ENCODE peak calls at places on chromosomes 11 and 22, in eight cellular contexts. W is IMR-90, R is GM12891, C is right lobe of liver, G is spleen, V is breast epithelium, U is adrenal gland, X is stomach. S is an unnamed sample.
A peak's percentile ranks its signal among the peaks of the same experiment; 100 is the strongest.

GRCh38 chr11:122861631-122862030 is 20.9 kb upstream of the JHY start:
- DNase-seq in W (no peak), R (no peak), V (no peak), X (no peak), U (no peak), G (no peak), C (no peak), S (no peak)

GRCh38 chr22:38238519-38239051 is 34.2 kb downstream of the TMEM184B start:
- DNase-seq in U (peak; percentile 88), R (no peak), G (no peak), C (no peak), V (no peak), W (peak; percentile 73), X (no peak), S (no peak)

GRCh38 chr11:108536783-108537182 is 38.6 kb upstream of the POGLUT3 start:
- DNase-seq in U (no peak), C (no peak), V (no peak), R (no peak), W (no peak), G (no peak), X (no peak), S (no peak)

GRCh38 chr22:44085743-44086741 is 61.9 kb downstream of the PARVB start:
- DNase-seq in G (no peak), V (no peak), X (peak; percentile 85), W (peak; percentile 53), R (peak; percentile 57), C (no peak), U (peak; percentile 95), S (peak; percentile 79)

GRCh38 chr11:74948546-74948897 is 369 bp downstream of the XRRA1 start:
- DNase-seq in X (no peak), R (no peak), C (no peak), U (no peak), W (no peak), G (no peak), V (no peak), S (no peak)

GRCh38 chr11:44638032-44638431 is 72.6 kb downstream of the CD82 start:
- DNase-seq in G (peak; percentile 39), X (peak; percentile 24), W (no peak), R (no peak), U (no peak), C (no peak), V (no peak), S (no peak)

GRCh38 chr11:109150603-109151002 is 271.4 kb upstream of the C11orf87 start:
- DNase-seq in V (no peak), R (no peak), W (no peak), G (no peak), U (no peak), C (no peak), X (no peak), S (no peak)

GRCh38 chr22:46653596-46653995 is 33.4 kb downstream of the GRAMD4 start:
- DNase-seq in V (no peak), U (no peak), X (no peak), R (peak; percentile 60), G (no peak), C (no peak), W (no peak), S (no peak)

GRCh38 chr11:75735181-75735845 is 17.7 kb downstream of the MOGAT2 start:
- DNase-seq in X (no peak), R (no peak), C (no peak), G (no peak), U (no peak), V (no peak), W (no peak), S (no peak)

GRCh38 chr11:46414466-46414796 is 22.9 kb upstream of the CHRM4 start:
- DNase-seq in U (no peak), X (no peak), V (no peak), G (no peak), W (no peak), R (no peak), C (no peak), S (peak; percentile 42)

GRCh38 chr11:127023991-127024390 is 23.4 kb upstream of the KIRREL3 start:
- DNase-seq in V (no peak), G (no peak), R (no peak), C (no peak), U (no peak), W (no peak), X (no peak), S (no peak)

GRCh38 chr11:102318469-102318868 is 1.2 kb downstream of the BIRC3 start:
- DNase-seq in U (peak; percentile 16), V (no peak), X (peak; percentile 42), C (no peak), G (peak; percentile 69), R (no peak), W (peak; percentile 48), S (no peak)

GRCh38 chr11:107564877-107565218 is 687 bp downstream of the ALKBH8 start:
- DNase-seq in X (no peak), V (no peak), C (no peak), R (no peak), G (no peak), U (no peak), W (no peak), S (no peak)

GRCh38 chr11:76830639-76831312 is 29.9 kb upstream of the ACER3 start:
- DNase-seq in X (no peak), R (no peak), W (peak; percentile 44), G (no peak), U (peak; percentile 78), V (no peak), C (no peak), S (no peak)

GRCh38 chr11:8292351-8292750 is 28.7 kb upstream of the LMO1 start:
- DNase-seq in V (no peak), C (no peak), U (no peak), X (no peak), R (no peak), W (no peak), G (peak; percentile 54), S (no peak)

GRCh38 chr11:75673977-75674582 is 5.2 kb upstream of the MAP6 start:
- DNase-seq in G (no peak), W (peak; percentile 56), U (peak; percentile 28), R (no peak), C (no peak), X (no peak), V (no peak), S (peak; percentile 72)

GRCh38 chr11:47143322-47143721 is 33.4 kb downstream of the ARFGAP2 start:
- DNase-seq in X (no peak), G (no peak), R (no peak), W (peak; percentile 97), U (no peak), C (no peak), V (peak; percentile 77), S (no peak)

GRCh38 chr11:116311141-116311540 is 461.6 kb downstream of the BUD13 start:
- DNase-seq in X (no peak), G (no peak), W (no peak), C (no peak), U (no peak), R (no peak), V (no peak), S (no peak)

DNA sequence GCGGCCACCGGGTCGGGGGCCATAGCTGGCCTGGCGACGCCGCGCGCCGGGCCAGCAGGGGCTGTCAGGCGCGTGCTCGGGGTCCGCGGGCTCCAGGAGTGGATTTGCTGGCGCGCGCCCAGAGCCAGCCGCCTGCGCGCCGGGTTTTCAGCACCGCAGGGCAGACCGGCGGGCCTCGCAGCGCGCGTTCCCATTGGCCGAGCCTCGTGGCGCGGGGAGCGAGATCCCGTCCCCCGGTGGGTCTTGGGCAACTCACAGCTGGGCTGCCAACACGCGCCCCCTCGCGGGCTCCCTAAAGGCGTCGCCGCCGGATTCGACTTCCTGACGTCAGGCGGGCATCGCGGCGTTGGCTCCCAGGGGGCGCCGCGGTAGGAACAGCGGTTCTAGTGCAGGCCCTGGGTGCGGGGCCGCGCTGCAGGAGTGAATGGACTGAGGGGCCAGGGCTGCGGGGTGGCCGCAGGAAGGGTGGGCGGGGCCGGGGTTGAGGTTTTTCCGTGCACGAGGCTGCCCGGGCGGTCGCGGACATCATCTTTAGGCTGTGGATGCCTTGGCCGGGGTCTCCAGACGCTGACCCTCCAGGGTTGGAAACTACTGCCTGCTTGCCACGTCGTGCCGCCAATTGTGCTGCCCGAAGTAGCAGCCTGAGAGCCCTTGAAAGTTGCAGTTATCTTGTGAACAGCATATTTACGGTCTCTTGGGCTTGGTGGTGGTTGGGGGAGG is at the start of gene FADS1:
- DNase-seq in C (peak; percentile 87), R (peak; percentile 84), V (no peak), W (peak; percentile 92), U (peak; percentile 97), X (peak; percentile 83), G (peak; percentile 92), S (peak; percentile 94)
- TF ChIP-seq POLR2A in C (peak; percentile 72), R (no peak), V (no peak), W (peak; percentile 15), U (peak; percentile 71), X (no peak), G (no peak), S (peak; percentile 73)

DNA sequence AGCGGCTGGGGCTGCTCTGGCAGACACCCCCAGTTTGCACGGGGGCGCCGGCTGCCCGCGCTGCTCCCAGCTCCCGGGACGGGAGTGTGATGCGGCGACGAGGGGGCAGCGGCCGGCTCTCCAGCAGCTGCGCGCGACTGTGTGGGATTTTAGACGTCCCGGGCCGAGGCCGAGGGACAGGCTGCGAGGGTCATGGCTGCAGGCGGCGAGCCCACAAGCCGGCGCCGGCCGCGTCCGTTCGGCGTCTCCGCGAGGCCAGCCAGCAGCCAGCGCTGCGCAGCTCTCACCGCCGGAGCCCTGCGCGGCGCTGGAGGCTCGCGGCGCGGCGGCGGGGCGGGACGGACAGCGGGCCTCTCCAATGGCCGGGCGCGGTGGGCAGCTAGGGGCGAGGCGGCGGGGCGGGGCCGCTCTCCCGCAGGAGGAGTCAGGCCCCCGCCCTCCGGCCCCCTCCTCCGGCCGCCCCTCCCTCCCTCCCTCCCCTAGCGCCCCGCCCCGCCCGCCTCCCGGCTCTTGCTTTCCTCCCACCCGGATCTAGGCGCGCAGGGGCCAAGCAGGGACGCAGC is at the start of gene FZD4:
- DNase-seq in U (peak; percentile 92), G (peak; percentile 91), C (peak; percentile 95), W (peak; percentile 78), X (peak; percentile 93), V (peak; percentile 86), R (peak; percentile 77), S (peak; percentile 93)
- TF ChIP-seq POLR2A in U (peak; percentile 89), G (no peak), C (peak; percentile 99), W (peak; percentile 78), X (no peak), V (no peak), R (no peak), S (no peak)

GRCh38 chr11:9752091-9752490 is 88.2 kb downstream of the SWAP70 start:
- DNase-seq in V (no peak), R (no peak), C (no peak), G (no peak), X (peak; percentile 43), W (peak; percentile 48), U (no peak), S (peak; percentile 22)
- TF ChIP-seq POLR2A in V (no peak), R (no peak), C (no peak), G (no peak), X (no peak), W (no peak), U (no peak), S (no peak)

DNA sequence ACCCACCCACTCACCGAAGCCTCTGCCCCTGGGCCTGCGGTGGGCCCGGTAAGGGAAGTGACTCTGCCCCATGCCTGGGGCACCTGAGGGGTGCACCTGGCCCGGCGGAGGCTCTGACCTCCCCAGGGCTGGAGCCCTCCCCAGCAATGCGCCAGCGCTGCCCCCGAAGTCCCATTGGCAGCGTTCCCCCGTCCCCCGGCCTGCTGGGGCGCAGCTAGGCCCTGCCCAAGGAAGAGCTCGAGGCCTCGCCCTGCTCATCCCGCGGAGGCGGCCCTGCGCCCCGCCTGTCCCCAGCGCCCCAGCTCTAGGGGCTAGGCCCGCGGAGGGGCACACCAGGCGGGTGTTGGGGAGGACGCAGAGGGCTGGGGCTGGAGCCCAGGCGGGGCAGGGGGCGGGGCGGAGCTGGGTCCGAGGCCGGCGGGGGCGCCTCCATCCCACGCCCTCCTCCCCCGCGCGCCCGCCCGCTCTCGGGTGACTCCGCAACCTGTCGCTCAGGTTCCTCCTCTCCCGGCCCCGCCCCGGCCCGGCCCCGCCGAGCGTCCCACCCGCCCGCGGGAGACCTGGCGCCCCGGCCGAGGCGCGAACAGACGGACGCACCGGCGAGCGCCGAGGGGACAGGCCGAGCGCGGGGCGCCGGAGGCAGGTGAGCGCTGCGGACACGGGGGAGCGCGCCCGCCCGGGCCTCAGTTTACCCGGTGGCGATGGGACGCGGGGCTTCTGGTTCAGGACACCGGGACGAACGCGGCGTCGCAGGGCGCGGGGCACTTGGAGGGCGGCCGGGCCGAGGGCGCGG is at the start of gene EPS8L2:
- DNase-seq in V (peak; percentile 76), R (no peak), W (no peak), C (peak; percentile 94), G (peak; percentile 81), U (peak; percentile 30), X (peak; percentile 80), S (no peak)
- TF ChIP-seq POLR2A in V (no peak), R (no peak), W (no peak), C (peak; percentile 41), G (no peak), U (no peak), X (no peak), S (no peak)

S was measured in erythroblast.